ENCODE peak calls at places on chromosomes 7 and 10, in eight cellular contexts. Z is Daoy; H is stimulated activated CD8-positive, alpha-beta memory T cell treated with anti-CD3 and anti-CD28 coated beads, Interleukin-7, amount 100 ng/mL, for 24 hours; S is substantia nigra; T is globus pallidus; M is KG1; Q is H9; G is astrocyte of the spinal cord. Y is an unnamed sample.

GRCh38 chr10:118635674-118636402 is 40.4 kb upstream of the PRLHR start:
- DNase-seq in Z (no peak), H (no peak), S (no peak), T (no peak), M (no peak), Q (no peak), G (no peak), Y (no peak)

GRCh38 chr10:55174419-55174818 is 373.4 kb upstream of the PCDH15 start:
- DNase-seq in Z (no peak), H (no peak), S (no peak), T (no peak), M (no peak), Q (peak), G (no peak), Y (no peak)

GRCh38 chr10:132994371-132994796 is 52.0 kb upstream of the CFAP46 start:
- DNase-seq in Z (peak), H (no peak), S (no peak), T (no peak), M (no peak), Q (no peak), G (peak), Y (no peak)

GRCh38 chr10:58239561-58240169 is 28.0 kb downstream of the IPMK start:
- DNase-seq in Z (peak), H (no peak), S (no peak), T (no peak), M (no peak), Q (no peak), G (peak), Y (no peak)

GRCh38 chr7:128932862-128933821 is 4.6 kb upstream of the IRF5 start:
- DNase-seq in Z (peak), H (no peak), S (peak), T (peak), M (no peak), Q (no peak), G (no peak), Y (no peak)

GRCh38 chr7:70446448-70447143 is 685.3 kb upstream of the GALNT17 start:
- DNase-seq in Z (no peak), H (no peak), S (no peak), T (no peak), M (no peak), Q (no peak), G (no peak), Y (no peak)

GRCh38 chr10:75191821-75192568 is 18.6 kb upstream of the VDAC2 start:
- DNase-seq in Z (peak), H (no peak), S (no peak), T (no peak), M (no peak), Q (no peak), G (peak), Y (peak)

GRCh38 chr7:36887969-36888368 is 163.7 kb upstream of the AOAH start:
- DNase-seq in Z (no peak), H (no peak), S (no peak), T (no peak), M (no peak), Q (no peak), G (no peak), Y (no peak)

GRCh38 chr7:157397036-157397720 is 60.4 kb downstream of the DNAJB6 start:
- DNase-seq in Z (peak), H (no peak), S (no peak), T (no peak), M (no peak), Q (no peak), G (no peak), Y (no peak)

GRCh38 chr10:50210876-50211275 is 40.4 kb downstream of the ASAH2 start:
- DNase-seq in Z (no peak), H (no peak), S (no peak), T (no peak), M (no peak), Q (no peak), G (no peak), Y (no peak)

GRCh38 chr7:44565795-44566559 is 7.7 kb downstream of the DDX56 start:
- DNase-seq in Z (no peak), H (no peak), S (no peak), T (no peak), M (no peak), Q (no peak), G (no peak), Y (no peak)

GRCh38 chr7:150986099-150986512 is 4.7 kb upstream of the NOS3 start:
- DNase-seq in Z (peak), H (no peak), S (peak), T (no peak), M (no peak), Q (peak), G (peak), Y (peak)

GRCh38 chr10:29470355-29470705 is 164.4 kb downstream of the SVIL start:
- DNase-seq in Z (no peak), H (no peak), S (no peak), T (no peak), M (no peak), Q (peak), G (no peak), Y (no peak)

GRCh38 chr7:30648744-30649540 is 33.3 kb downstream of the CRHR2 start:
- DNase-seq in Z (no peak), H (no peak), S (no peak), T (no peak), M (no peak), Q (peak), G (no peak), Y (no peak)

GRCh38 chr10:43114031-43114742 is 24.1 kb upstream of the CSGALNACT2 start:
- DNase-seq in Z (no peak), H (no peak), S (no peak), T (no peak), M (no peak), Q (no peak), G (no peak), Y (no peak)

GRCh38 chr10:79243211-79244067 is 103.8 kb upstream of the PPIF start:
- DNase-seq in Z (no peak), H (peak), S (peak), T (peak), M (no peak), Q (peak), G (peak), Y (no peak)

GRCh38 chr7:77691892-77692491 is 4.3 kb upstream of the RSBN1L start:
- DNase-seq in Z (no peak), H (no peak), S (no peak), T (no peak), M (no peak), Q (no peak), G (no peak), Y (no peak)

GRCh38 chr10:91672021-91672608 is 39.2 kb upstream of the PPP1R3C start:
- DNase-seq in Z (peak), H (no peak), S (no peak), T (no peak), M (no peak), Q (peak), G (peak), Y (peak)

GRCh38 chr10:22219308-22219707 is 1.5 kb upstream of the EBLN1 start:
- DNase-seq in Z (peak), H (no peak), S (no peak), T (no peak), M (no peak), Q (no peak), G (no peak), Y (no peak)

GRCh38 chr10:124999433-125000365 is 57.8 kb downstream of the ZRANB1 start:
- DNase-seq in Z (no peak), H (no peak), S (no peak), T (peak), M (no peak), Q (no peak), G (peak), Y (peak)

GRCh38 chr10:36666451-36666850 is 458.9 kb upstream of the ANKRD30A start:
- DNase-seq in Z (no peak), H (no peak), S (no peak), T (no peak), M (no peak), Q (no peak), G (no peak), Y (no peak)

GRCh38 chr10:46031648-46032532 is 1.5 kb upstream of the NCOA4 start:
- DNase-seq in Z (no peak), H (no peak), S (no peak), T (no peak), M (no peak), Q (no peak), G (no peak), Y (no peak)

GRCh38 chr7:104017001-104017400 is 27.5 kb upstream of the RELN start:
- DNase-seq in Z (no peak), H (no peak), S (no peak), T (no peak), M (no peak), Q (no peak), G (no peak), Y (no peak)

GRCh38 chr10:113187066-113187777 is 237.2 kb downstream of the TCF7L2 start:
- DNase-seq in Z (peak), H (no peak), S (peak), T (peak), M (no peak), Q (no peak), G (peak), Y (peak)

GRCh38 chr7:84228526-84228925 is 33.9 kb upstream of the SEMA3A start:
- DNase-seq in Z (no peak), H (no peak), S (no peak), T (no peak), M (no peak), Q (peak), G (no peak), Y (no peak)

GRCh38 chr7:157299613-157300405 is 37.0 kb upstream of the DNAJB6 start:
- DNase-seq in Z (peak), H (no peak), S (no peak), T (no peak), M (no peak), Q (no peak), G (no peak), Y (peak)

GRCh38 chr10:30238836-30239235 is 110.2 kb downstream of the MTPAP start:
- DNase-seq in Z (no peak), H (no peak), S (no peak), T (no peak), M (no peak), Q (no peak), G (no peak), Y (no peak)

GRCh38 chr7:42237162-42237821 is at the start of gene GLI3:
- DNase-seq in Z (peak), H (no peak), S (peak), T (peak), M (no peak), Q (peak), G (peak), Y (peak)

GRCh38 chr7:122515404-122515803 is 183.5 kb downstream of the RNF133 start:
- DNase-seq in Z (no peak), H (no peak), S (no peak), T (no peak), M (no peak), Q (no peak), G (no peak), Y (peak)

GRCh38 chr7:156733638-156734037 is 93.1 kb downstream of the RNF32 start:
- DNase-seq in Z (no peak), H (no peak), S (no peak), T (no peak), M (no peak), Q (no peak), G (no peak), Y (peak)

GRCh38 chr7:28688651-28689050 is 269.5 kb downstream of the TRIL start:
- DNase-seq in Z (peak), H (no peak), S (no peak), T (no peak), M (no peak), Q (no peak), G (peak), Y (peak)

GRCh38 chr10:12350167-12350872 is 973 bp downstream of the CAMK1D start:
- DNase-seq in Z (peak), H (no peak), S (no peak), T (peak), M (peak), Q (peak), G (peak), Y (peak)

GRCh38 chr7:99126921-99127553 is 16.9 kb downstream of the SMURF1 start:
- DNase-seq in Z (no peak), H (no peak), S (no peak), T (no peak), M (no peak), Q (no peak), G (no peak), Y (no peak)

Y was measured in myocyte.